ENCODE peak calls at places on chromosomes 12 and 14, in six cellular contexts. G, D, K, X, I and Y are unnamed samples.

GRCh38 chr12:71556881-71557280 is 106.8 kb downstream of the ZFC3H1 start:
- DNase-seq in X (no peak), K (peak; percentile 96), I (no peak), D (no peak), G (no peak), Y (peak; percentile 94)

GRCh38 chr14:98227000-98227726 is 1044.8 kb downstream of the BCL11B start:
- DNase-seq in G (no peak), X (no peak), D (no peak), I (no peak), K (no peak), Y (no peak)

GRCh38 chr14:59267046-59267445 is 78.6 kb downstream of the DAAM1 start:
- DNase-seq in X (no peak), I (no peak), G (no peak), D (no peak), K (no peak), Y (peak; percentile 35)

GRCh38 chr14:103028161-103028767 is 29.1 kb downstream of the CDC42BPB start:
- DNase-seq in G (no peak), X (no peak), I (no peak), D (no peak), K (no peak), Y (no peak)

GRCh38 chr12:14946856-14947255 is 8.5 kb upstream of the ERP27 start:
- DNase-seq in D (no peak), I (no peak), K (no peak), X (no peak), G (no peak), Y (no peak)

GRCh38 chr12:31288381-31288780 is 37.6 kb downstream of the SINHCAF start:
- DNase-seq in G (no peak), K (peak; percentile 80), X (no peak), D (no peak), I (no peak), Y (no peak)

GRCh38 chr12:42262271-42262670 is 24.2 kb upstream of the YAF2 start:
- DNase-seq in X (no peak), I (no peak), G (no peak), D (no peak), K (no peak), Y (peak; percentile 2)

GRCh38 chr12:122204829-122205589 is 1.5 kb downstream of the B3GNT4 start:
- DNase-seq in G (no peak), D (no peak), X (no peak), K (no peak), I (no peak), Y (no peak)

GRCh38 chr12:105226219-105226618 is 9.8 kb downstream of the APPL2 start:
- DNase-seq in I (peak; percentile 45), G (peak; percentile 50), D (peak; percentile 69), K (peak; percentile 28), X (no peak), Y (peak; percentile 97)

GRCh38 chr14:81478446-81478845 is 55.2 kb downstream of the SEL1L start:
- DNase-seq in K (no peak), G (no peak), D (no peak), I (no peak), X (no peak), Y (no peak)

GRCh38 chr12:70635713-70636112 is 1.5 kb downstream of the PTPRB start:
- DNase-seq in K (no peak), I (no peak), D (no peak), X (no peak), G (no peak), Y (no peak)

GRCh38 chr14:38837333-38838048 is 265.5 kb downstream of the SEC23A start:
- DNase-seq in X (no peak), I (no peak), D (no peak), G (no peak), K (no peak), Y (no peak)

GRCh38 chr14:54446201-54446693 is 5.1 kb upstream of the CNIH1 start:
- DNase-seq in I (peak; percentile 55), X (no peak), K (no peak), G (no peak), D (no peak), Y (no peak)

GRCh38 chr12:3715999-3716398 is 36.9 kb downstream of the CRACR2A start:
- DNase-seq in I (no peak), G (no peak), X (no peak), K (no peak), D (no peak), Y (no peak)
- H3K4me3 ChIP-seq in I (no peak overlapping the region), G (no peak overlapping the region), X (no peak overlapping the region), K (no peak overlapping the region), D (no peak overlapping the region), Y (no peak overlapping the region)

DNA sequence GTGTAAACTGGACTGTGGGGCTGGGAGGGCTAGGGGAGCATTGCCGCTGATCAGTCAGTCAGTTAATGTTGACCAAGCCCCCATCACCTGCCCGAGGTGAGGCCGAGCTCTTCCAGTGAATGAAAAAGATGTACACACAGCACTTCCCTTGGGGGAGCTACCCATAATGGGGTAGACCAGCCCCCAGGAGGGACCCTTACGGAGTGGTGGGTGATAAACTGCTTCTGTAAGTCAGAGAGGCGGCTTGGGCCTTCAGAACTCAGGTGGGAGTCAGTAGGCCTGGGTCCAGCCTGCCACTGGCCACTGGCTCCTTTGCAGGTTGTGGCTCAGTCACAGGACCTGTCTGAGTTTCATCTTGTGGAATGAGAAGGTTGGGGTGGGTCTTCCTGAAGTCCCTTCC is 43.5 kb downstream of the TSPAN9 start:
- DNase-seq in K (no peak), G (no peak), X (no peak), I (no peak), D (no peak), Y (no peak)
- H3K4me1 ChIP-seq in K (no peaks in the 10 kb centered on the region), G (peaks cover 87% of the 10 kb centered on the region), X (peaks cover 34% of the 10 kb centered on the region), I (peaks cover 23% of the 10 kb centered on the region), D (peaks cover 80% of the 10 kb centered on the region), Y (peaks cover 31% of the 10 kb centered on the region)

DNA sequence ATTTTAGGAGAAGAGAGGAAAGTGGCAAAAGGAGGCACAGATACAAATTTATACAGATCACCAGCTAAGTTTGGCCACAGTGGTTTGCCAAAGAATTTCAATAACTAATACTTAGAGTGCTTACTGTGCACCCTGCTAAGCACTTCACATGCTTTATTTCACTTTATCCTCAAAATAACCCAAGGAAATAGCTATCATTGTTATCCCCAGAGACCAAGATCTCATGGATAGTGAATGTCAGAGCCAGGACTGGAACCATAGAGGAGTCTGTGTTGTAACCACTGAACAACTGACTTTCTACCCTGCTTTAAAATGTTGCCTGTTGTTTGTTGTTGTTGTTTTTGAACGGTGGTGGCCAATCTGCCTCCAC is 1.3 kb upstream of the TCP11L2 start:
- DNase-seq in D (no peak), K (no peak), I (no peak), X (no peak), G (no peak), Y (no peak)
- H3K4me3 ChIP-seq in D (no peak overlapping the region), K (no peak overlapping the region), I (no peak overlapping the region), X (no peak overlapping the region), G (peak overlapping the region; percentile 97), Y (no peak overlapping the region)

GRCh38 chr12:117014342-117014887 is 84.8 kb downstream of the TESC start:
- DNase-seq in G (no peak), X (no peak), K (no peak), I (no peak), D (no peak), Y (no peak)
- H3K4me1 ChIP-seq in G (peaks cover 11% of the 10 kb centered on the region), X (no peaks in the 10 kb centered on the region), K (no peaks in the 10 kb centered on the region), I (no peaks in the 10 kb centered on the region), D (no peaks in the 10 kb centered on the region), Y (no peaks in the 10 kb centered on the region)

DNA sequence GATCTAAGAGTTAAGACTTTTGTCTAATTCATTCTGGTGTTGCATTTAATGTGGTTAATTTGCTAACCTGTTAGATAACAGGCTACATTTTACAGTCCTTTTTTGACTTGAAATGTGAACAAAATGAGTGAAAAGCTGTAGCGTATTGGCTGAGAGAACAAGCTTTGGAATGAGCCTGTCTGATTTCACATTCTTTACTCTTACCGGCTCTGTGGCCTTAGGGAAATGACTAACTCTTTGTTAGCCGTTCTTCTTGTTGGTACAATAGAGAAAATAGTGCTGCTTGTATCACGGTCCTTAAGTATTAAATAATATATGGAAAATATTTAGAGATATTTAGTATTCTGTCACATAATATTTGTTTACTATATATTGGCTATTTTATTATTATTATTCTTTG is 1.9 kb downstream of the MNAT1 start:
- DNase-seq in X (no peak), G (no peak), K (peak; percentile 64), D (no peak), I (no peak), Y (peak; percentile 80)
- H3K4me3 ChIP-seq in X (no peak overlapping the region), G (peak overlapping the region; percentile 94), K (no peak overlapping the region), D (no peak overlapping the region), I (no peak overlapping the region), Y (peak overlapping the region; percentile 29)

GRCh38 chr12:116863275-116863767 is 17.9 kb downstream of the HRK start:
- DNase-seq in G (no peak), K (peak; percentile 79), X (no peak), I (no peak), D (no peak), Y (peak; percentile 75)

GRCh38 chr12:116856729-116857128 is 24.5 kb downstream of the HRK start:
- DNase-seq in X (no peak), D (no peak), I (no peak), G (no peak), K (no peak), Y (no peak)

GRCh38 chr12:116862167-116862566 is 19.1 kb downstream of the HRK start:
- DNase-seq in D (no peak), X (no peak), G (no peak), I (no peak), K (no peak), Y (no peak)

GRCh38 chr12:116861331-116861730 is 19.9 kb downstream of the HRK start:
- DNase-seq in X (no peak), K (peak; percentile 31), G (peak; percentile 52), D (no peak), I (peak; percentile 62), Y (peak; percentile 90)

DNA sequence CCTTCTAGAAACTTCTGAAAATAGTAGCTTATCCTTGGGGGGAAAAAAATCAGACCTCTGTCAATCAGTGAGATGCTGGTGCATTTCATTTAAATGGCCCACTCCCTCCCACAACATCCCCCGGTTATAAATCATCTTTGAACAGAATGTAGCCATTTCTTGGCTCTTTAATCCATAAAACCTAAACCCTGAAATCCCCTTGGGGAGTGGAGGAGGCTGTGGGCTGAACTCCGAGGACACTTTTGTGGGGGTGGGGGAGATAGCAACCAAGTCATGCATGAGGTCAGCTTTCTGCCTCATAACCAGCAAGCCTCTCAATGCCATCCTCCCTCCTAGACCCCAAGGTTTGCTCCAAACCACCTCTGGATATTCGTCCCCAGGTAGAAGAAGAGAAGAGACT is 21.0 kb downstream of the HRK start:
- DNase-seq in D (no peak), I (no peak), K (no peak), X (no peak), G (no peak), Y (no peak)
- H3K4me1 ChIP-seq in D (peaks cover 12% of the 10 kb centered on the region), I (peaks cover 6% of the 10 kb centered on the region), K (no peaks in the 10 kb centered on the region), X (no peaks in the 10 kb centered on the region), G (peaks cover 12% of the 10 kb centered on the region), Y (peaks cover 5% of the 10 kb centered on the region)